ENCODE peak calls at places on chromosome 5, in four cellular contexts. P is GM12878, I is A549, A is K562. J is an unnamed sample.

GRCh38 chr5:78610163-78610583 is 38.4 kb downstream of the LHFPL2 start:
- DNase-seq in P (no peak), A (no peak), I (no peak), J (no peak)

GRCh38 chr5:41223962-41224361 is 10.6 kb upstream of the C6 start:
- DNase-seq in A (no peak), I (no peak), P (no peak), J (no peak)

GRCh38 chr5:172407861-172408260 is 46.5 kb downstream of the SH3PXD2B start:
- DNase-seq in A (no peak), P (no peak), I (no peak), J (no peak)

GRCh38 chr5:81579525-81579924 is 171.4 kb downstream of the SSBP2 start:
- DNase-seq in I (no peak), P (no peak), A (peak), J (no peak)

GRCh38 chr5:78889759-78890158 is 95.4 kb downstream of the ARSB start:
- DNase-seq in I (peak), P (no peak), A (no peak), J (no peak)

GRCh38 chr5:167230414-167230813 is 1061.0 kb upstream of the WWC1 start:
- DNase-seq in I (no peak), A (no peak), P (no peak), J (no peak)

GRCh38 chr5:926416-927171 is 33.9 kb downstream of the TRIP13 start:
- DNase-seq in I (no peak), P (no peak), A (no peak), J (peak)

GRCh38 chr5:154753792-154754191 is 1.4 kb upstream of the LARP1 start:
- DNase-seq in A (peak), P (no peak), I (peak), J (no peak)

GRCh38 chr5:38468202-38468656 is 88.2 kb downstream of the LIFR start:
- DNase-seq in A (no peak), I (peak), P (no peak), J (no peak)

GRCh38 chr5:147188200-147189108 is 46.4 kb upstream of the STK32A start:
- DNase-seq in I (peak), A (peak), P (no peak), J (peak)

DNA sequence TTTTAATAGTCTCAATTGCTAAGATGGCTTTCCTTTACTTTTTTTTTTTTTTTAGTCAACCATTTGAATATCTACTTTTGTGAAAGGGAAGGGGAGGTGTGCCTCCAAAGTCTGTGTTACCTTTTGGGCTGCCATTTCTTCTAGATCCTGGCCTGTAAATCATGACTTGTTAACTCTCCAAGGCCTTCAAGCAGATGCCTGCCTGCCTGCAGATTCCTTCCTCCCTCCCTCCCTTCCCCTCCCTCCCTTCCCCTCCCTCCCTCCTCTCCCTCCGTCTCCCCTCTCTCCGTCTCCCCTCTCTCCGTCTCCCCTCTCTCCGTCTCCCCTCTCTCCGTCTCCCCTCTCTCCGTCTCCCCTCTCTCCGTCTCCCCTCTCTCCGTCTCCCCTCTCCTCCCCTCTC is 73.1 kb downstream of the COMMD10 start:
- DNase-seq in A (no peak), I (no peak), P (no peak), J (no peak)
- TF ChIP-seq JUNB in A (no peak), I (no peak), P (no peak), J (no peak)

GRCh38 chr5:174311531-174312269 is 266.2 kb downstream of the NSG2 start:
- DNase-seq in I (peak), P (no peak), A (peak), J (peak)
- TF ChIP-seq JUNB in I (no peak), P (no peak), A (no peak), J (no peak)

DNA sequence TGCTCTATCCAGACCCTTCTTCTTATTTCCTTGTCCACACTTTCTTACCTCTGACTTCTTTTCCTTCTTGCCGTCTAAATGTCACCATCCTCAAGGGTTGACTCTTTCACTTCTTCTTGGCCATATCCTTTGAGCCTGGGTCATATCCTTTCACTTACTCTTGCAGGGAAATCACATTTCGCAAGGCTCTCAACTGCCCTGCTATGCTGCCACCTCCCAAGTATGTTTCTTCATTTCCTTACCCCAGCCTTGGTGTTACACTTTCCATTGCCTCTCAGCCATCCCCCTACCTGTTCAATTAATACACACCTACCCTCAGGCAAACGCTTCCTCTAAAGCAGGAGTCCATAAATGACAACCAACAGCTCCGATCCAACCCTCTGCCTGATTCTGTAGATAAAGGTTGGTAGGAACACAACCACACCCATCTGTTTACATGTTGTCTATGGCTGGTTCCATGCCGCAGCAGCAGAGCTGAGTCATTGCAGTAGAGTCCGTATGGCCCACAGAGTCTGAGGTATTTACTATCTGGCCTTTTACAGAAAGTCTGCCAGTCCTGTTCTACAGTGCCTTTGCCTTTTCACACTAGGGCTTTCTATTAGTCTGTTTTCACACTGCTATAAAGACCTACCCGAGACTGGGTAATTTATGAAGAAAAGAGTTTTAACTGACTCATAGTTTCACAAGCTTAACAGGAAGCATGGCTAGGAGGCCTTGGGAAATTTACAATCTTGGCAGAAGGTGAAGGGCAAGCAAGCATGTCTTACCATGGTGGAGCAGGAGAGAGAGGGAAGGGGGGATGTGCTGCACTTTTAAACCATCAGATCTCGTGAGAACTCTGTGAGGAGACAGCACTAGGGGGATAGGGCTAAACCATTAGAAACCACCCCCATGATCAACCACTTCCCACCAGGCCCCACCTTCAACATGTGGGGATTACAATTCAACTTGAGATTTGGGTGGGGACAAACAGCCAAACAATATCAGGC is 97.9 kb downstream of the SV2C start:
- DNase-seq in P (peak), I (peak), A (peak), J (no peak)
- TF ChIP-seq JUNB in P (peak), I (no peak), A (no peak), J (no peak)

DNA sequence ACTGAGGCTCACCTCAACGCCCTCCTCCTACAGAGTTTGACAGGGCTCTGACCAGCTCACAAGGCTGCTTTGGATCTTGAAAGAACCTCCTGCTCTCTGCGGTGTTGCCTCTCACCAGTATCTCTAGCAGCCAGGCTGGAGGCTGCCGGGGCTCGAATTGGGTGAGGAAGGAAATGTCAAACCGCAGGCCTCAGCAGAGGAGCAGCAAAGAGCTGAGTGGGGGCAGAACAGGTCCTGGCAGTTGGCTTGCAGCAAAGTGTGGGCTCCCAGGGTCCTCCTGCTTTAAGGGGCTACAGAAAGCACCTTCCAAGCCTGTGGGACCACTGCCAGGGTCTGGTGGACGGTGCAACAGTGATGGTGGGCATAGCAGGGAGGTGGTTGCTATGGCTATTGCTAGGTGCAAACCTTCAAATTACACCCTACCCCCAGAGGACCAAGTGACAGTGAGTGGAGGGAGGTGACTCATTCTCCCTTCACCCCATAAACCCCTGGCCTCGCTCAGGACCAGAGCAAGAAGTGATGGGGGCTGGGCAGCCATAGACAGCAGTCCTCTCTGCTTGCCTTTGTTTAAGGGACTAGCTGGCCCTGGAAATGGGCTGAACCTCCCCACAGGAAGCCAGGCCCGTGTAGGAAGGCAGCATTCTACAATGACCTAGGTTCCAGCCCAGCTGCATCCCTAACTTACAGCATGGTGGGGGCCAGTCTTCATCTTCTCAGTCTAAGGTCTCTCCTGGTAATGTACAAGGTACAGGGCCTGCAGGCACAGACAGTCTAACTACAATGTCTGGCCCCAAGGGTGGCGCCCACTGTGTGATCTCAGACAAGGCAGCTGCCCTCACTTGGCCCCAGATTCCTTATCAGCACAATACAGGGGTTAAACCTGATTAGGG is 18.7 kb downstream of the LCP2 start:
- DNase-seq in P (peak), A (peak), I (no peak), J (peak)
- TF ChIP-seq JUNB in P (no peak), A (no peak), I (no peak), J (no peak)

GRCh38 chr5:58228896-58229295 is 231.0 kb downstream of the PLK2 start:
- DNase-seq in I (no peak), P (no peak), A (no peak), J (no peak)

GRCh38 chr5:58227858-58228257 is 232.0 kb downstream of the PLK2 start:
- DNase-seq in A (no peak), I (no peak), P (no peak), J (no peak)

GRCh38 chr5:58224661-58225060 is 235.2 kb downstream of the PLK2 start:
- DNase-seq in I (no peak), P (no peak), A (no peak), J (no peak)
- TF ChIP-seq JUNB in I (no peak), P (no peak), A (no peak), J (no peak)

DNA sequence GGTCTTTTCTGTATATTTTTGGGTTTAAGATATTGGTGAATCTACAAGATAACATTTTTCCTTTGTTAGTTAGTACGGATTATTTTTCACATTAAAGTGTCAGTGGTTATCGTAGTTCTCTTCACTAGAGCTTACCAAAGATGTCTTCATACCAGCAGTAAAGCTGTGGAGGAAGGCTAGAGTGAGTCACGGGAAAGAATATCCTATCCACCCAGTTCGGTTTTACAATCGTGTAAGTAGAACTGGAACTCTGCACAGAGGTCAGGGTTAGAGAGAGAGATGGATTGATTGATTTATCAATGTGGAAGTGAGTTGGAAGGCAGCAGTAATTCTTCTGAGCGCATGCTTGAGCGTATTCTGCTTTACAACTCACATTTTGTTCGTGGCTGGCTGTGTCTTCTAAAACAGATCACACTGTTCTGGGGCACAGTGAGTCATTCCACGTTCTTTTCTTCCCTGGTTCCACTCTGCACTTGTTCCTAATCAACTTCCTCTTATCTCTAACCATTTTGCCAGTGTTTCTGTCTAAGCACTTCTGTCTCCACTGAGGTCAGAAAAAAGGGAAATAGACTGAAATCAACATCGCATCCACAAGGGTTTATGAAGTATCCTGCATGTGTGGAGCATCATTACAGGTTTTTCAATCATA is 86.5 kb upstream of the ARRDC3 start:
- DNase-seq in A (peak), I (no peak), P (no peak), J (no peak)
- TF ChIP-seq JUNB in A (no peak), I (no peak), P (no peak), J (no peak)

GRCh38 chr5:132871459-132871858 is 2.0 kb upstream of the LEAP2 start:
- DNase-seq in P (no peak), I (no peak), A (peak), J (no peak)
- TF ChIP-seq JUNB in P (no peak), I (no peak), A (no peak), J (no peak)

GRCh38 chr5:75047356-75047755 is 5.0 kb downstream of the GCNT4 start:
- DNase-seq in A (no peak), I (no peak), P (no peak), J (no peak)

GRCh38 chr5:75051217-75051751 is 1.1 kb downstream of the GCNT4 start:
- DNase-seq in A (no peak), I (no peak), P (no peak), J (peak)

GRCh38 chr5:75050415-75050814 is 1.9 kb downstream of the GCNT4 start:
- DNase-seq in I (peak), P (no peak), A (peak), J (peak)

GRCh38 chr5:75048457-75048953 is 3.9 kb downstream of the GCNT4 start:
- DNase-seq in P (peak), A (no peak), I (no peak), J (no peak)

DNA sequence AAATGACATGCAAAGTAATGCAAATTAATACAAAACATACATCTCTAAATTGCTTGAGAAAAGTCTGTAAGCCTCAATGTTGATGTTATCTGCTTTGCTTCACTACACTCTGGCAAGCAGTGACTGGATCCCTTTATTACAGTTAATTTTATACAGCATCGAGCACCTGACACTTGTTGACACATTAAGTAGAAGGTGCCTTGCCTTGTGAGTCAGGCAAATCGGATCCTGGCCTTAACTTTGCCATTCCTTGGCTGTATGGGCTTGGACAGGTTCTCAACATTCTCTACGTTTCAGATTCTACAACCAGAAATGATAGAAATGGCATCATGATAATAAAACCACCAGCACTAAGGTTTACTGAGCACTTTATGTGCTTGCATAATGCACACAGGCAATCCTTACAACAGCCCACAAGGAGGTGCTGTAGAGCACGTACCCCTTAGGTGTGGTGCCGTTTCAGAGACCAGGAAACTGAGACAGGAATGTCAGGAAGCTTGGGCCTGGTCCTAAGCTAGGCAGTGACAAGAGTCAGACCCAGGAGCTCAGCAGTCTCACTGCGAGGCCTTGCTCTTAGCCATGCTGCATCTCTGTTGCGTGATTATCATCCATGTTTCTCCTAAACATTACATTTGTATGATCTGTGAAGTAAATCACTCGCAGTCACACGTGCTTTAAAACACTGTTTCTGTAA is 2.6 kb downstream of the GCNT4 start:
- DNase-seq in I (peak), A (peak), P (no peak), J (peak)
- TF ChIP-seq JUNB in I (no peak), A (no peak), P (no peak), J (no peak)

DNA sequence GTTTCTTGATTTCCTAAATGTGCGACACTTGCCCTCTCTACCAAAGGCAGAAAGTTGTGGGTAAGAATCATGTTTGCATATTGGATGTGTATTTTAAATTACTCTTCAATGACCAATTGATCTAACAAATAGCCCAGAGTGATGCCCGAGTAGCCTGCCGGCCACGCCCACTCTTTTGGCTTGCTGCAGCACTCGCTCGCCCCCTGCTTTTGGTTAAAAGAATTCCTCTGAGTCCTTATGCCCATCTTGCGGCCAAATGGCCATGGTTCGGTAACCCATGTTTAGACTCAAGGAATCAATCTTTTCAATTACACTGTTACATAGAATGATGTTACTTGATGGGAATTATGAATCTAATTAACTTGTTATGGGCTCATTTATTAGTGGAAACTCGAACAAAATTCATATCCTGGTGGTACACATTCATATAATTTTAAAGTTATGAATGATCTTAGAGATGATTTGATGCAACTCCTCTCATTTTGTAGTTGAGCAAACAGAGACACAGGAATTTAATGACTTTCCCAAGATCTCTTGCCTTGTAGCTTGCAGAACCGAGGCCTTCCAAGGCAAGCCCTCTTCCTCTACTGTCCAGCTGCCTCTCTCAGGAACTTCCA is 36.5 kb downstream of the PPIC start:
- DNase-seq in P (peak), A (peak), I (peak), J (peak)
- TF ChIP-seq JUNB in P (no peak), A (no peak), I (no peak), J (no peak)

GRCh38 chr5:135262364-135262763 is 136.7 kb downstream of the MACROH2A1 start:
- DNase-seq in I (no peak), P (no peak), A (no peak), J (no peak)
- TF ChIP-seq JUNB in I (no peak), P (no peak), A (no peak), J (no peak)